ENCODE peak calls at places on chromosomes 16 and 17, in seven cellular contexts. P is PC-3, Q is nephron progenitor cell, J is RWPE1, X is HEK293T, N is AG04450, C is lower lobe of right lung. K is an unnamed sample.

GRCh38 chr17:82457071-82457789 is 1.3 kb upstream of the NARF start:
- DNase-seq in P (peak; percentile 16), Q (no peak), J (no peak), X (no peak), N (no peak), C (no peak), K (no peak)

GRCh38 chr17:81030726-81031570 is 4.0 kb upstream of the BAIAP2 start:
- DNase-seq in P (no peak), Q (no peak), J (no peak), X (no peak), N (no peak), C (peak; percentile 82), K (no peak)

GRCh38 chr17:10195090-10195489 is 3.3 kb downstream of the GAS7 start:
- DNase-seq in P (no peak), Q (no peak), J (no peak), X (no peak), N (no peak), C (no peak), K (no peak)

GRCh38 chr17:35540589-35541404 is 3.3 kb upstream of the SLFN12L start:
- DNase-seq in P (peak; percentile 6), Q (no peak), J (peak; percentile 54), X (no peak), N (no peak), C (peak; percentile 69), K (no peak)

GRCh38 chr16:11253995-11254912 is 1.8 kb downstream of the SOCS1 start:
- DNase-seq in P (no peak), Q (no peak), J (no peak), X (no peak), N (no peak), C (no peak), K (no peak)

GRCh38 chr17:44878627-44879221 is 20.5 kb downstream of the EFTUD2 start:
- DNase-seq in P (peak; percentile 65), Q (peak; percentile 23), J (peak; percentile 54), X (peak; percentile 51), N (no peak), C (no peak), K (peak; percentile 47)

GRCh38 chr17:13538841-13539411 is 62.8 kb downstream of the HS3ST3A1 start:
- DNase-seq in P (no peak), Q (no peak), J (no peak), X (no peak), N (no peak), C (no peak), K (no peak)

GRCh38 chr17:19249681-19250080 is 12.5 kb downstream of the EPN2 start:
- DNase-seq in P (no peak), Q (no peak), J (no peak), X (no peak), N (no peak), C (no peak), K (no peak)

GRCh38 chr17:54694287-54694887 is 206.3 kb upstream of the TOM1L1 start:
- DNase-seq in P (no peak), Q (no peak), J (no peak), X (no peak), N (no peak), C (no peak), K (peak; percentile 11)

GRCh38 chr16:10751291-10751697 is 7.7 kb downstream of the NUBP1 start:
- DNase-seq in P (no peak), Q (no peak), J (no peak), X (no peak), N (no peak), C (no peak), K (peak; percentile 51)

GRCh38 chr16:86502856-86503748 is 7.2 kb upstream of the FOXF1 start:
- DNase-seq in P (no peak), Q (no peak), J (no peak), X (no peak), N (no peak), C (no peak), K (no peak)

GRCh38 chr16:16017812-16018211 is 68.4 kb downstream of the ABCC1 start:
- DNase-seq in P (peak; percentile 54), Q (no peak), J (no peak), X (no peak), N (no peak), C (no peak), K (no peak)

GRCh38 chr17:31132977-31133376 is 38.2 kb downstream of the NF1 start:
- DNase-seq in P (no peak), Q (no peak), J (no peak), X (no peak), N (no peak), C (no peak), K (no peak)

GRCh38 chr17:58020401-58020800 is 13.4 kb upstream of the SRSF1 start:
- DNase-seq in P (no peak), Q (no peak), J (no peak), X (no peak), N (no peak), C (no peak), K (no peak)

GRCh38 chr17:4340914-4341615 is 25.4 kb downstream of the UBE2G1 start:
- DNase-seq in P (no peak), Q (no peak), J (no peak), X (no peak), N (no peak), C (no peak), K (no peak)

GRCh38 chr17:489758-490329 is 137.2 kb upstream of the RPH3AL start:
- DNase-seq in P (no peak), Q (peak; percentile 47), J (no peak), X (peak; percentile 35), N (no peak), C (peak; percentile 64), K (peak; percentile 67)

GRCh38 chr17:17096438-17097178 is 54.4 kb downstream of the MPRIP start:
- DNase-seq in P (no peak), Q (no peak), J (no peak), X (no peak), N (no peak), C (no peak), K (no peak)

GRCh38 chr16:56451753-56452689 is 667 bp downstream of the OGFOD1 start:
- DNase-seq in P (peak; percentile 28), Q (peak; percentile 15), J (peak; percentile 69), X (peak; percentile 53), N (no peak), C (no peak), K (peak; percentile 44)

GRCh38 chr17:2688351-2689342 is 22.9 kb downstream of the CLUH start:
- DNase-seq in P (peak; percentile 4), Q (no peak), J (no peak), X (peak; percentile 4), N (no peak), C (peak; percentile 79), K (peak; percentile 29)

GRCh38 chr16:21157632-21158031 is 842 bp upstream of the LDAF1 start:
- DNase-seq in P (no peak), Q (no peak), J (no peak), X (no peak), N (no peak), C (no peak), K (no peak)

GRCh38 chr17:81189670-81190530 is 23.9 kb upstream of the AATK start:
- DNase-seq in P (no peak), Q (peak; percentile 44), J (no peak), X (no peak), N (no peak), C (no peak), K (peak; percentile 74)

GRCh38 chr17:78179372-78179771 is 7.5 kb downstream of the TK1 start:
- DNase-seq in P (peak; percentile 53), Q (no peak), J (no peak), X (no peak), N (peak; percentile 23), C (no peak), K (no peak)

GRCh38 chr16:7376227-7376626 is 43.6 kb downstream of the RBFOX1 start:
- DNase-seq in P (no peak), Q (no peak), J (no peak), X (no peak), N (no peak), C (no peak), K (no peak)

GRCh38 chr17:550776-551175 is 163.9 kb downstream of the VPS53 start:
- DNase-seq in P (no peak), Q (no peak), J (no peak), X (no peak), N (no peak), C (no peak), K (no peak)

GRCh38 chr16:83940630-83941378 is 12.2 kb upstream of the OSGIN1 start:
- DNase-seq in P (no peak), Q (no peak), J (no peak), X (no peak), N (no peak), C (no peak), K (no peak)

GRCh38 chr16:68232335-68232734 is 3.6 kb downstream of the ESRP2 start:
- DNase-seq in P (no peak), Q (no peak), J (no peak), X (no peak), N (no peak), C (peak; percentile 50), K (no peak)

GRCh38 chr17:29407856-29408255 is 17.7 kb downstream of the TAOK1 start:
- DNase-seq in P (no peak), Q (no peak), J (no peak), X (no peak), N (no peak), C (no peak), K (no peak)

GRCh38 chr17:29857823-29858222 is 72.2 kb downstream of the SSH2 start:
- DNase-seq in P (no peak), Q (no peak), J (no peak), X (no peak), N (no peak), C (no peak), K (no peak)

GRCh38 chr16:29023279-29024278 is 38.7 kb downstream of the LAT start:
- DNase-seq in P (peak; percentile 51), Q (no peak), J (no peak), X (no peak), N (no peak), C (no peak), K (no peak)

GRCh38 chr17:64399071-64399766 is 8.6 kb upstream of the PECAM1 start:
- DNase-seq in P (peak; percentile 82), Q (no peak), J (peak; percentile 44), X (no peak), N (no peak), C (no peak), K (no peak)

GRCh38 chr16:27720731-27721547 is 171.0 kb downstream of the KATNIP start:
- DNase-seq in P (no peak), Q (no peak), J (no peak), X (no peak), N (no peak), C (no peak), K (no peak)

GRCh38 chr17:57544381-57544780 is 200.7 kb downstream of the CCDC182 start:
- DNase-seq in P (no peak), Q (no peak), J (no peak), X (no peak), N (no peak), C (no peak), K (peak; percentile 62)

GRCh38 chr16:87762071-87762571 is 3.7 kb downstream of the KLHDC4 start:
- DNase-seq in P (no peak), Q (no peak), J (peak; percentile 69), X (no peak), N (no peak), C (no peak), K (no peak)

GRCh38 chr17:81869221-81870154 is 1.6 kb downstream of the ARHGDIA start:
- DNase-seq in P (peak; percentile 39), Q (peak; percentile 84), J (no peak), X (peak; percentile 74), N (no peak), C (no peak), K (peak; percentile 96)

GRCh38 chr17:7676533-7676932 is 10.8 kb downstream of the TP53 start:
- DNase-seq in P (no peak), Q (no peak), J (no peak), X (peak; percentile 1), N (no peak), C (no peak), K (no peak)

GRCh38 chr17:41736983-41737679 is 2.7 kb upstream of the HAP1 start:
- DNase-seq in P (no peak), Q (no peak), J (no peak), X (no peak), N (no peak), C (no peak), K (no peak)

GRCh38 chr16:1019234-1019933 is 37.8 kb downstream of the SOX8 start:
- DNase-seq in P (peak; percentile 32), Q (no peak), J (peak; percentile 45), X (no peak), N (no peak), C (no peak), K (peak; percentile 85)

GRCh38 chr16:89973654-89974335 is 25.2 kb downstream of the DEF8 start:
- DNase-seq in P (no peak), Q (no peak), J (no peak), X (no peak), N (no peak), C (no peak), K (no peak)